ENCODE peak calls at places on chromosomes 12 and 14, in five cellular contexts. Y is aorta, Z is neural progenitor cell, X is PC-3, S is SK-N-MC. H is an unnamed sample.

GRCh38 chr12:132173135-132174014 is 29.1 kb downstream of the NOC4L start:
- DNase-seq in Y (peak), Z (no peak), X (no peak), S (no peak), H (no peak)

GRCh38 chr12:112846619-112847018 is 55.1 kb downstream of the RPH3A start:
- DNase-seq in Y (no peak), Z (no peak), X (no peak), S (no peak), H (no peak)

GRCh38 chr12:117466677-117467362 is 105.4 kb upstream of the NOS1 start:
- DNase-seq in Y (no peak), Z (no peak), X (no peak), S (no peak), H (no peak)

GRCh38 chr12:119208626-119209061 is 29.9 kb downstream of the HSPB8 start:
- DNase-seq in Y (peak), Z (peak), X (peak), S (no peak), H (peak)

GRCh38 chr12:64893961-64894360 is 69.5 kb downstream of the TBC1D30 start:
- DNase-seq in Y (no peak), Z (no peak), X (peak), S (no peak), H (no peak)

GRCh38 chr12:108199111-108199510 is 70.0 kb downstream of the WSCD2 start:
- DNase-seq in Y (no peak), Z (no peak), X (no peak), S (no peak), H (no peak)

GRCh38 chr14:74599201-74599809 is 12.7 kb downstream of the LTBP2 start:
- DNase-seq in Y (peak), Z (no peak), X (no peak), S (no peak), H (no peak)

GRCh38 chr12:45852508-45852907 is 123.0 kb downstream of the ARID2 start:
- DNase-seq in Y (no peak), Z (no peak), X (no peak), S (no peak), H (no peak)

GRCh38 chr12:109191621-109192250 is 75.3 kb downstream of the ACACB start:
- DNase-seq in Y (no peak), Z (no peak), X (peak), S (no peak), H (no peak)

GRCh38 chr14:105710119-105711057 is 184.0 kb downstream of the TMEM121 start:
- DNase-seq in Y (no peak), Z (no peak), X (no peak), S (no peak), H (no peak)

GRCh38 chr12:29333178-29333577 is 47.8 kb downstream of the ERGIC2 start:
- DNase-seq in Y (no peak), Z (no peak), X (peak), S (peak), H (no peak)

GRCh38 chr12:113456761-113457160 is 14.9 kb downstream of the LHX5 start:
- DNase-seq in Y (no peak), Z (no peak), X (no peak), S (no peak), H (no peak)

GRCh38 chr14:104085032-104085888 is at the start of gene ASPG:
- DNase-seq in Y (peak), Z (peak), X (no peak), S (no peak), H (no peak)

GRCh38 chr14:24982472-24983155 is 67.3 kb downstream of the STXBP6 start:
- DNase-seq in Y (no peak), Z (no peak), X (peak), S (no peak), H (no peak)

GRCh38 chr12:991350-992278 is 591 bp downstream of the ERC1 start:
- DNase-seq in Y (no peak), Z (peak), X (peak), S (no peak), H (peak)

GRCh38 chr12:88993655-88994054 is 358.6 kb downstream of the DUSP6 start:
- DNase-seq in Y (no peak), Z (peak), X (peak), S (peak), H (no peak)

GRCh38 chr12:110775997-110776396 is 33.3 kb upstream of the PPP1CC start:
- DNase-seq in Y (no peak), Z (no peak), X (no peak), S (no peak), H (no peak)

GRCh38 chr12:386651-387050 is 2.5 kb downstream of the KDM5A start:
- DNase-seq in Y (no peak), Z (no peak), X (peak), S (no peak), H (no peak)

GRCh38 chr14:71261206-71261605 is 353.9 kb downstream of the PCNX1 start:
- DNase-seq in Y (no peak), Z (no peak), X (no peak), S (no peak), H (no peak)

GRCh38 chr14:52068741-52069616 is at the start of gene NID2:
- DNase-seq in Y (peak), Z (peak), X (peak), S (peak), H (peak)

GRCh38 chr14:81169711-81170103 is 51.1 kb downstream of the GTF2A1 start:
- DNase-seq in Y (peak), Z (peak), X (peak), S (no peak), H (no peak)

GRCh38 chr12:122965356-122965755 is 907 bp downstream of the ABCB9 start:
- DNase-seq in Y (no peak), Z (peak), X (no peak), S (no peak), H (peak)

GRCh38 chr12:22188431-22188830 is 142.4 kb downstream of the CMAS start:
- DNase-seq in Y (no peak), Z (no peak), X (no peak), S (no peak), H (no peak)

GRCh38 chr12:1737643-1738286 is 46.9 kb downstream of the ADIPOR2 start:
- DNase-seq in Y (no peak), Z (no peak), X (no peak), S (no peak), H (no peak)

GRCh38 chr12:57632898-57633825 is at the start of gene B4GALNT1:
- DNase-seq in Y (no peak), Z (peak), X (peak), S (no peak), H (peak)

GRCh38 chr14:92973265-92973797 is 50.4 kb downstream of the CHGA start:
- DNase-seq in Y (peak), Z (peak), X (peak), S (no peak), H (no peak)
- H3K27ac ChIP-seq in Y (no peak), Z (no peak), X (no peak), S (no peak), H (peak)

GRCh38 chr12:47783821-47784819 is 11.1 kb downstream of the SLC48A1 start:
- DNase-seq in Y (no peak), Z (no peak), X (no peak), S (no peak), H (no peak)
- H3K27ac ChIP-seq in Y (no peak), Z (no peak), X (no peak), S (no peak), H (no peak)

GRCh38 chr14:96103560-96104460 is 64.6 kb downstream of the C14orf132 start:
- DNase-seq in Y (no peak), Z (no peak), X (no peak), S (no peak), H (no peak)

GRCh38 chr14:96105089-96105920 is 66.1 kb downstream of the C14orf132 start:
- DNase-seq in Y (no peak), Z (no peak), X (no peak), S (no peak), H (no peak)

GRCh38 chr14:96105921-96106441 is 66.8 kb downstream of the C14orf132 start:
- DNase-seq in Y (no peak), Z (no peak), X (no peak), S (no peak), H (no peak)

GRCh38 chr14:96103075-96103474 is 63.9 kb downstream of the C14orf132 start:
- DNase-seq in Y (no peak), Z (no peak), X (no peak), S (no peak), H (no peak)

GRCh38 chr14:96104469-96105057 is 65.4 kb downstream of the C14orf132 start:
- DNase-seq in Y (peak), Z (no peak), X (peak), S (no peak), H (no peak)
- H3K27ac ChIP-seq in Y (no peak), Z (no peak), X (no peak), S (no peak), H (no peak)

DNA sequence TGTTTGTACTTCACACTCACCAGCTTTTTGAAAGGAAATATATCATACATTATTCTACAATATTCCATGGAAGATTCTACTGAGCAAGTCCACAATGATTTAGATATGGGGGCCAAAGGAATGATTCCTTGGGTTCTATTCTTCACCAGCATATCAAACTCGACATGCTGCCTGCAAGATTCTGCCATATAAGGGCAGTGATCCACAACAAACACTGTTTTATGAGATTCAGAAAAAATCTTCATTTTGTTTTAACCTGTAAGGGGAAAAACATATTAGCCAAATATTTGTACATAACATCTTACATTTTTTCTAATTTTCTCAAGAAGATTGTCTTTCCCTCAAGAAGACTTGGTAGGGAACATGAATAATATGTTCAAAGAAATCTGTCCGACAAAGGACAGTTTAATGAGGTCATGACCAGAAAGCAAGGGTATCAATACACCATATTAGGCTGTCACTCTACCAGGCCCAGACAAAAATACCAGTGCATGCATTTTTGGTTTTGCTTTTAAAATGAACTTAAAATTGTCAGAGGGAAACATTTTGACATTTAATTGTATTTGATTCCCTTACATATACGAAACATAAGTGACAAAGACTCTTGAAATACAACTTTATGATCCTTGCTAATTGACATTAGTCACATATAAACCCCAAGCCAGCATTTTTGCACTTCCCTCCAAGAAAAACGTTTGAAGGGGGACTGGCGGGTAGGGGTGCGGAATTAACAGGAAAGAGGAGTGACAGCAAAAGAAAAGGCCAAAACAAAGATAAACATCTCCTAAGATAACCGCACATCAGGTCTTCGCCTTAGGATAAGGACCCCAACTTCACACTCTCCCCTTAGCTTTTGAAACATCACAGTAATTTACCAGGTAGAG is 980 bp downstream of the INTS13 start:
- DNase-seq in Y (no peak), Z (no peak), X (peak), S (no peak), H (no peak)
- H3K27ac ChIP-seq in Y (no peak), Z (no peak), X (no peak), S (no peak), H (no peak)

GRCh38 chr12:93968928-93969327 is 179.4 kb upstream of the PLXNC1 start:
- DNase-seq in Y (no peak), Z (no peak), X (no peak), S (no peak), H (no peak)

GRCh38 chr12:93967454-93967853 is 180.9 kb upstream of the PLXNC1 start:
- DNase-seq in Y (no peak), Z (no peak), X (no peak), S (no peak), H (no peak)

GRCh38 chr12:93964936-93965335 is 183.4 kb upstream of the PLXNC1 start:
- DNase-seq in Y (no peak), Z (no peak), X (no peak), S (no peak), H (no peak)

GRCh38 chr12:93968518-93968917 is 179.9 kb upstream of the PLXNC1 start:
- DNase-seq in Y (no peak), Z (no peak), X (no peak), S (no peak), H (no peak)

DNA sequence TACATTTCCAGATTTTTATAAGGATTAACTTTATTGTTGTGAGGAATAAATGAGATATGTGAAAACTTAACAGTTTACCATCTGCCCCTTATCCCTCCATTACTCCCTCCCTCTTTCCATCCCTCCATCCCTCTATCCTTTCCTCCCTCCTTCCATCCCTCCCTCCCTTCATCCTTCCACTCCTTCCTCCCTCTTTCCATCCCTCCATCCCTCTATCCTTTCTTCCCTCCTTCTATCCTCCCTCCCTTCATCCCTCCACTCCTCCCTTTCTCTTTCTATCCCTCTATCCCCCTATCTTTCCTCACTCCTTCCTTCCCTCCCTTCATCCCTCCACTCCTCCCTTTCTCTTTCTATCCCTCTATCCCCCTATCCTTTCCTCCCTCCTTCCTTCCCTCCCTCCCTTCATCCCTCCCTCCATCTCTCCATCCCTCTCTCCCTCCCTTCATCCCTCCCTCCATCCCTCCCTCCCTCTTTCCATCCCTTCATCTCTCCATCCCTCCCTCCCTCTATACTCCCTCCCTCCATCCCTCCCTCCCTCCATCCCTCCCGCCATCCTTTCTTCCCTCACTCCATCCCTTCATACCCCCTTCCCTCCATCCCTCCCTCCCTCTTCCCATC is 181.8 kb upstream of the PLXNC1 start:
- DNase-seq in Y (no peak), Z (no peak), X (no peak), S (no peak), H (no peak)
- H3K27ac ChIP-seq in Y (no peak), Z (no peak), X (no peak), S (no peak), H (no peak)

DNA sequence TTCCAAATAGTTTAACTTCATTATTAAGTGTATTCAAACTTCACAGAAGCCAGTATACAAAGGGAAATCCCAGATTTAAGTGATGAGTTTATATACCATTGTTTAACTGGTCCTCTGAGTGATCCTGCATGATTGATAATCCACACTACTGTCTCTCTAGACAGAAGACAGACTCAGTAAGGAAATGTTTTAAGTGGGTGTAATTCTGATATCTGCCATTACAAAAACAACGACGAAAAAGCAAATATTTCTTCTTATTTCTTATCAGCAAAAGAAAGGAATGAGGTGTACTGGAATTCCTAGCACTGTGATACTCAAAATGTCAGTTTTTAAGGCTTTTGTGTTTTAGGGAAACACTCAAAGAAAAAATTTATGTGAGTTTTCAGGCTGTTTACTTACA is 127.5 kb downstream of the GPHN start:
- DNase-seq in Y (no peak), Z (no peak), X (no peak), S (no peak), H (no peak)
- H3K27ac ChIP-seq in Y (no peak), Z (no peak), X (no peak), S (no peak), H (no peak)

GRCh38 chr14:50113381-50113811 is 3.0 kb downstream of the VCPKMT start:
- DNase-seq in Y (no peak), Z (no peak), X (no peak), S (no peak), H (no peak)

GRCh38 chr14:50116986-50117385 is 614 bp upstream of the VCPKMT start:
- DNase-seq in Y (no peak), Z (no peak), X (no peak), S (no peak), H (no peak)

GRCh38 chr14:50117456-50117855 is 1.1 kb upstream of the VCPKMT start:
- DNase-seq in Y (no peak), Z (no peak), X (no peak), S (no peak), H (no peak)

GRCh38 chr14:50121506-50121905 is 5.1 kb upstream of the VCPKMT start:
- DNase-seq in Y (no peak), Z (no peak), X (no peak), S (no peak), H (peak)

DNA sequence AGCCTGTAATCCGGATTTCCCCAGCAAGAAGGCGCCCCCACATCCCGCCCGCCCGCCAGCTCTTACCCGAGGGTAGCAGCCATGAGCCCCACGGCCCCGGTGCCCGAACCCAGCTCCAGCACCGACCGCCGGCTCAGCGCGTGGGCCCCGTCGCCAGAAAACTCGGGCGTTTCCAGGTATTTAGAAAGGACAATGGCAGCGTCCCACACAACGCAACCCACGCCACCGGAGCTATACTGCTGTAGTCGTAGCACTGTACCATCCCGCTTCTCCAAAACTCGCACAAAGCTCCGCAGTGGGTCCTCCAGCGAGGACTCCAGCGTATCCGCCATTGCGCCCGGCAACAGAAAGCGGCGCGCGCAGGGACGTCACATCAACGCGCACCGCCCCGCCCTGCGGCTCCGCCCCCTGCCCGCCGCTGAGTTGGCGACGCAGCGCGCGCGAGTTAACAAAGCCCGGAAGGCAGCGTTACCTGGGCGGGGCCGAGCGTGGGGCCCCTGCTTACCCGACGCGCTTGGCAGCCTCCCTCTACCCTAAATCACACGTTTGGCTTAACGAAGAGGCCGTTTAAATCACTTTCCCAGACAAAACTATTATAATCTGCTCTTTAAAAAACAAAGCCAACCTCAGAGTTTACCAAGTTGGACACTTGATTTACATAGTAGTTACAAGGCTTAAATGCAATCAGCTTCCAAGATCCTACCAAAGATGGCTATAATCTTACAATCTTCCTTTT is at the start of gene VCPKMT:
- DNase-seq in Y (peak), Z (peak), X (peak), S (peak), H (peak)
- H3K27ac ChIP-seq in Y (peak), Z (peak), X (peak), S (peak), H (peak)

GRCh38 chr12:12616512-12617275 is 5.0 kb downstream of the CREBL2 start:
- DNase-seq in Y (no peak), Z (no peak), X (peak), S (no peak), H (no peak)
- H3K27ac ChIP-seq in Y (no peak), Z (no peak), X (no peak), S (no peak), H (peak)

H was measured in caudate nucleus.